ENCODE peak calls at places on chromosomes 7 and 10, in four cellular contexts. Z is HT-29, I is OCI-LY7, U is neuronal stem cell. S is an unnamed sample.
A peak's percentile ranks its signal among the peaks of the same experiment; 100 is the strongest.

GRCh38 chr7:148264933-148265557 is 325.5 kb upstream of the C7orf33 start:
- DNase-seq in Z (peak; percentile 68), I (peak; percentile 56), U (no peak), S (peak; percentile 28)

GRCh38 chr7:102463841-102464576 is 654 bp downstream of the ALKBH4 start:
- DNase-seq in Z (peak; percentile 32), I (no peak), U (no peak), S (no peak)

GRCh38 chr7:120797026-120797645 is 60.8 kb downstream of the TSPAN12 start:
- DNase-seq in Z (no peak), I (no peak), U (no peak), S (no peak)

GRCh38 chr7:156993021-156993924 is 17.2 kb downstream of the MNX1 start:
- DNase-seq in Z (no peak), I (no peak), U (no peak), S (no peak)

GRCh38 chr7:149321978-149322541 is 60.1 kb downstream of the ZNF783 start:
- DNase-seq in Z (no peak), I (no peak), U (no peak), S (no peak)

GRCh38 chr7:88735920-88736319 is 23.6 kb upstream of the ZNF804B start:
- DNase-seq in Z (no peak), I (no peak), U (no peak), S (no peak)

GRCh38 chr10:97888641-97889262 is 39.1 kb downstream of the GOLGA7B start:
- DNase-seq in Z (peak; percentile 57), I (no peak), U (no peak), S (peak; percentile 53)

GRCh38 chr10:7566891-7567290 is 99.9 kb downstream of the ITIH5 start:
- DNase-seq in Z (no peak), I (no peak), U (no peak), S (no peak)

GRCh38 chr7:30816291-30817059 is 45.3 kb downstream of the MINDY4 start:
- DNase-seq in Z (no peak), I (no peak), U (no peak), S (no peak)

GRCh38 chr7:1787241-1787640 is 117.2 kb downstream of the ELFN1 start:
- DNase-seq in Z (no peak), I (no peak), U (no peak), S (no peak)

GRCh38 chr10:125154529-125154928 is 5.8 kb downstream of the CTBP2 start:
- DNase-seq in Z (peak; percentile 55), I (no peak), U (no peak), S (no peak)

GRCh38 chr10:119428789-119429188 is 113.7 kb downstream of the RGS10 start:
- DNase-seq in Z (peak; percentile 28), I (no peak), U (no peak), S (no peak)

GRCh38 chr10:1163204-1163660 is 107.0 kb downstream of the WDR37 start:
- DNase-seq in Z (no peak), I (no peak), U (no peak), S (no peak)

GRCh38 chr10:124014416-124015154 is 78.8 kb downstream of the CHST15 start:
- DNase-seq in Z (no peak), I (no peak), U (no peak), S (no peak)

GRCh38 chr7:40866601-40867000 is 731.8 kb downstream of the SUGCT start:
- DNase-seq in Z (peak; percentile 36), I (no peak), U (no peak), S (no peak)

GRCh38 chr10:68924593-68924992 is 23.5 kb downstream of the DDX50 start:
- DNase-seq in Z (no peak), I (no peak), U (no peak), S (no peak)

GRCh38 chr10:69958232-69958902 is 94.3 kb upstream of the MACROH2A2 start:
- DNase-seq in Z (peak; percentile 61), I (peak; percentile 78), U (no peak), S (peak; percentile 16)

GRCh38 chr7:36261019-36261754 is 108.1 kb downstream of the EEPD1 start:
- DNase-seq in Z (peak; percentile 31), I (no peak), U (no peak), S (no peak)

GRCh38 chr10:117047947-117048346 is 43.0 kb upstream of the SHTN1 start:
- DNase-seq in Z (no peak), I (no peak), U (no peak), S (no peak)

GRCh38 chr10:44353721-44354120 is 31.2 kb downstream of the CXCL12 start:
- DNase-seq in Z (no peak), I (no peak), U (no peak), S (no peak)

GRCh38 chr10:70331486-70332268 is 47.9 kb upstream of the NPFFR1 start:
- DNase-seq in Z (peak; percentile 98), I (peak; percentile 93), U (no peak), S (no peak)

GRCh38 chr10:29681700-29682444 is 47.1 kb upstream of the SVIL start:
- DNase-seq in Z (no peak), I (peak; percentile 11), U (no peak), S (no peak)

GRCh38 chr7:82625377-82625776 is 181.8 kb upstream of the CACNA2D1 start:
- DNase-seq in Z (peak; percentile 25), I (no peak), U (no peak), S (no peak)

GRCh38 chr7:140416560-140416959 is 12.7 kb downstream of the RAB19 start:
- DNase-seq in Z (no peak), I (no peak), U (no peak), S (no peak)

GRCh38 chr7:50821457-50821977 is 38.8 kb upstream of the GRB10 start:
- DNase-seq in Z (peak; percentile 28), I (no peak), U (no peak), S (no peak)

GRCh38 chr7:155763721-155764431 is 48.4 kb downstream of the SHH start:
- DNase-seq in Z (no peak), I (no peak), U (no peak), S (no peak)

GRCh38 chr7:149780056-149780455 is 6.7 kb upstream of the ZNF467 start:
- DNase-seq in Z (no peak), I (no peak), U (no peak), S (no peak)

GRCh38 chr10:100043796-100044195 is 34.0 kb upstream of the DNMBP start:
- DNase-seq in Z (no peak), I (no peak), U (no peak), S (no peak)

GRCh38 chr7:150941983-150942590 is 36.0 kb downstream of the KCNH2 start:
- DNase-seq in Z (peak; percentile 77), I (peak; percentile 42), U (no peak), S (peak; percentile 65)

GRCh38 chr10:113617086-113617485 is 46.8 kb downstream of the NRAP start:
- DNase-seq in Z (no peak), I (no peak), U (no peak), S (no peak)

GRCh38 chr10:114043532-114044250 is at the start of gene ADRB1:
- DNase-seq in Z (peak; percentile 70), I (peak; percentile 78), U (peak; percentile 56), S (no peak)

GRCh38 chr10:34768261-34768971 is 46.7 kb downstream of the PARD3 start:
- DNase-seq in Z (peak; percentile 55), I (no peak), U (no peak), S (peak; percentile 57)

GRCh38 chr7:157479326-157479725 is 142.5 kb downstream of the DNAJB6 start:
- DNase-seq in Z (no peak), I (no peak), U (no peak), S (no peak)

GRCh38 chr7:140196361-140197217 is 19.8 kb upstream of the KDM7A start:
- DNase-seq in Z (no peak), I (no peak), U (no peak), S (no peak)

GRCh38 chr10:58756126-58756525 is 243.5 kb downstream of the BICC1 start:
- DNase-seq in Z (no peak), I (no peak), U (no peak), S (no peak)

GRCh38 chr10:46253076-46254006 is 33.5 kb upstream of the ANTXRL start:
- DNase-seq in Z (no peak), I (no peak), U (no peak), S (no peak)

GRCh38 chr7:102883098-102883860 is 29.5 kb upstream of the LRRC17 start:
- DNase-seq in Z (peak; percentile 74), I (no peak), U (no peak), S (no peak)

GRCh38 chr7:727104-727805 is at the start of gene PRKAR1B:
- DNase-seq in Z (peak; percentile 57), I (peak; percentile 71), U (no peak), S (no peak)

GRCh38 chr7:100964630-100965029 is 4.7 kb upstream of the MUC12 start:
- DNase-seq in Z (no peak), I (no peak), U (no peak), S (no peak)

S was measured in NCI-H2107.